ENCODE peak calls at places on chromosome 17, in nine cellular contexts. F, M, O, C, L, V, S, Q and G are unnamed samples.

GRCh38 chr17:17745476-17746455 is 64.5 kb downstream of the RAI1 start:
- DNase-seq in V (no peak), F (no peak), L (no peak), Q (no peak), S (no peak), M (no peak), O (no peak), C (no peak), G (no peak)

GRCh38 chr17:47810901-47811635 is 10.5 kb downstream of the OSBPL7 start:
- DNase-seq in O (no peak), S (no peak), C (no peak), V (no peak), M (no peak), F (no peak), L (no peak), Q (no peak), G (no peak)

GRCh38 chr17:21288581-21289017 is 4.1 kb downstream of the MAP2K3 start:
- DNase-seq in C (no peak), O (no peak), F (no peak), V (no peak), M (no peak), Q (no peak), S (no peak), L (no peak), G (peak)

GRCh38 chr17:82204831-82205719 is 7.6 kb downstream of the CCDC57 start:
- DNase-seq in C (no peak), L (no peak), O (no peak), Q (peak), M (peak), V (peak), S (peak), F (peak), G (no peak)

GRCh38 chr17:32518856-32519768 is 32.3 kb downstream of the CDK5R1 start:
- DNase-seq in M (peak), C (peak), Q (peak), F (peak), O (peak), S (peak), V (peak), L (peak), G (peak)

GRCh38 chr17:83200746-83201145 is 121.3 kb downstream of the METRNL start:
- DNase-seq in Q (no peak), F (no peak), S (no peak), O (no peak), M (no peak), V (no peak), C (no peak), L (no peak), G (no peak)

GRCh38 chr17:78300962-78301820 is 58.7 kb downstream of the SOCS3 start:
- DNase-seq in F (no peak), C (peak), L (no peak), V (no peak), M (no peak), O (no peak), S (no peak), Q (peak), G (no peak)

GRCh38 chr17:13474073-13474800 is 127.5 kb downstream of the HS3ST3A1 start:
- DNase-seq in O (no peak), F (no peak), L (no peak), S (no peak), Q (peak), C (no peak), V (peak), M (no peak), G (no peak)

GRCh38 chr17:67244621-67245072 is 349 bp downstream of the HELZ start:
- DNase-seq in S (no peak), O (no peak), F (peak), Q (no peak), M (no peak), V (no peak), L (no peak), C (no peak), G (no peak)

GRCh38 chr17:42518755-42519545 is 17.1 kb upstream of the NAGLU start:
- DNase-seq in F (peak), S (peak), C (no peak), L (no peak), Q (peak), O (no peak), V (peak), M (peak), G (no peak)

GRCh38 chr17:48520631-48521045 is 10.2 kb downstream of the HOXB1 start:
- DNase-seq in C (no peak), F (no peak), L (no peak), O (no peak), M (no peak), V (peak), S (no peak), Q (no peak), G (no peak)

GRCh38 chr17:4407851-4408250 is 25.9 kb upstream of the SPNS3 start:
- DNase-seq in V (no peak), S (peak), M (no peak), L (no peak), O (no peak), Q (peak), F (no peak), C (no peak), G (no peak)

GRCh38 chr17:35051579-35052239 is 11.8 kb downstream of the RFFL start:
- DNase-seq in M (no peak), S (no peak), F (peak), L (no peak), O (peak), V (peak), Q (peak), C (no peak), G (peak)

GRCh38 chr17:81331527-81332043 is 36.5 kb upstream of the SLC38A10 start:
- DNase-seq in Q (no peak), S (no peak), L (no peak), O (no peak), C (no peak), V (no peak), M (no peak), F (no peak), G (no peak)

GRCh38 chr17:36824678-36825091 is 112.6 kb upstream of the LHX1 start:
- DNase-seq in C (peak), Q (no peak), S (no peak), V (no peak), F (no peak), M (no peak), L (no peak), O (no peak), G (no peak)

GRCh38 chr17:17042851-17043667 is 802 bp downstream of the MPRIP start:
- DNase-seq in S (no peak), V (peak), O (no peak), L (no peak), C (no peak), M (peak), Q (peak), F (no peak), G (no peak)

GRCh38 chr17:14875557-14876412 is 389.3 kb downstream of the PMP22 start:
- DNase-seq in S (no peak), C (no peak), O (no peak), Q (no peak), F (no peak), V (no peak), L (no peak), M (no peak), G (no peak)

GRCh38 chr17:48444531-48445247 is 14.7 kb upstream of the SKAP1 start:
- DNase-seq in F (no peak), O (no peak), L (peak), M (no peak), V (no peak), Q (no peak), C (no peak), S (no peak), G (no peak)

GRCh38 chr17:62562656-62563055 is 64.8 kb upstream of the MRC2 start:
- DNase-seq in V (peak), F (no peak), O (no peak), S (no peak), M (peak), C (no peak), L (no peak), Q (peak), G (no peak)

GRCh38 chr17:8337802-8338744 is 1.6 kb upstream of the ODF4 start:
- DNase-seq in S (no peak), C (no peak), M (no peak), O (no peak), Q (no peak), F (no peak), L (no peak), V (no peak), G (no peak)

GRCh38 chr17:72387969-72388368 is 267.1 kb downstream of the SOX9 start:
- DNase-seq in C (no peak), L (no peak), Q (no peak), M (no peak), O (no peak), S (no peak), V (no peak), F (no peak), G (no peak)

GRCh38 chr17:13917635-13918034 is 151.7 kb upstream of the COX10 start:
- DNase-seq in L (no peak), O (no peak), V (no peak), C (no peak), Q (no peak), S (no peak), M (no peak), F (no peak), G (no peak)

GRCh38 chr17:31211352-31212012 is 85.6 kb downstream of the OMG start:
- DNase-seq in F (no peak), Q (peak), V (no peak), S (no peak), O (no peak), C (no peak), L (no peak), M (peak), G (no peak)

GRCh38 chr17:31216053-31216751 is 80.8 kb downstream of the OMG start:
- DNase-seq in L (peak), S (no peak), F (peak), V (peak), M (peak), Q (peak), C (no peak), O (peak), G (peak)
- TF ChIP-seq CTCF in L (peak), S (peak), F (peak), V (no peak), M (peak), Q (no peak), C (peak), O (peak), G (peak)

GRCh38 chr17:19780846-19781245 is 32.7 kb upstream of the ALDH3A1 start:
- DNase-seq in O (no peak), L (no peak), C (no peak), M (no peak), Q (no peak), V (no peak), S (no peak), F (no peak), G (no peak)

GRCh38 chr17:19787733-19788357 is 39.7 kb upstream of the ALDH3A1 start:
- DNase-seq in M (no peak), S (no peak), Q (peak), V (no peak), L (no peak), F (no peak), O (no peak), C (no peak), G (no peak)

GRCh38 chr17:19781488-19782458 is 33.7 kb upstream of the ALDH3A1 start:
- DNase-seq in S (no peak), M (no peak), V (no peak), Q (no peak), O (no peak), F (no peak), C (no peak), L (no peak), G (no peak)

GRCh38 chr17:19785854-19786253 is 37.8 kb upstream of the ALDH3A1 start:
- DNase-seq in C (no peak), O (no peak), S (no peak), V (no peak), Q (peak), F (no peak), M (no peak), L (no peak), G (no peak)
- TF ChIP-seq CTCF in C (no peak), O (no peak), S (peak), V (peak), Q (no peak), F (no peak), M (peak), L (peak), G (no peak)

GRCh38 chr17:59534583-59534982 is 30.8 kb upstream of the DHX40 start:
- DNase-seq in L (no peak), S (no peak), O (no peak), C (no peak), V (no peak), M (no peak), F (no peak), Q (no peak), G (no peak)
- TF ChIP-seq CTCF in L (no peak), S (peak), O (no peak), C (no peak), V (no peak), M (no peak), F (peak), Q (no peak), G (no peak)

GRCh38 chr17:40615295-40615988 is 32.2 kb downstream of the SMARCE1 start:
- DNase-seq in F (peak), O (no peak), L (peak), M (peak), S (peak), V (peak), Q (peak), C (no peak), G (peak)
- TF ChIP-seq CTCF in F (peak), O (peak), L (peak), M (peak), S (peak), V (peak), Q (peak), C (peak), G (peak)

DNA sequence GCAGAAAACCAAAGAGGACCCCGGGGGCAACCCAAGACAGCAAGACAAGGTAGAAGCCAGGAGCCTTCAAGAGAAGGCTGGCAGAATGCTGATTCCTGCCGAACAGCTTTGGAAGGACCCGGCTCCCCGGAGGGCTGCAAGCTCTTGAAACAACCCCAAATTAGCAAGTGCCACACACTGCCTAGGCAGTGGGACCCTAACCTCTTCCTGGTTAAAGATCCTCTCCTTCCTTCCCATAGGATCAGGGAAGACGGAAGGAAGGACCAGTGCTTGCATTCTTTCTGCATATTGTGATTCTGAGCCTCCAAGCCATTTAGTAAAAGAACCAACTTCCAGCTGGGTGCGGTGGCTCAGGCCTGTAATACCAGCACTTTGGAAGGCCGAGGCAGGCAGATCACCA is 122.0 kb upstream of the AXIN2 start:
- DNase-seq in M (no peak), S (no peak), L (no peak), O (no peak), V (no peak), Q (no peak), C (no peak), F (no peak), G (no peak)
- TF ChIP-seq CTCF in M (no peak), S (no peak), L (no peak), O (no peak), V (no peak), Q (no peak), C (no peak), F (no peak), G (no peak)

DNA sequence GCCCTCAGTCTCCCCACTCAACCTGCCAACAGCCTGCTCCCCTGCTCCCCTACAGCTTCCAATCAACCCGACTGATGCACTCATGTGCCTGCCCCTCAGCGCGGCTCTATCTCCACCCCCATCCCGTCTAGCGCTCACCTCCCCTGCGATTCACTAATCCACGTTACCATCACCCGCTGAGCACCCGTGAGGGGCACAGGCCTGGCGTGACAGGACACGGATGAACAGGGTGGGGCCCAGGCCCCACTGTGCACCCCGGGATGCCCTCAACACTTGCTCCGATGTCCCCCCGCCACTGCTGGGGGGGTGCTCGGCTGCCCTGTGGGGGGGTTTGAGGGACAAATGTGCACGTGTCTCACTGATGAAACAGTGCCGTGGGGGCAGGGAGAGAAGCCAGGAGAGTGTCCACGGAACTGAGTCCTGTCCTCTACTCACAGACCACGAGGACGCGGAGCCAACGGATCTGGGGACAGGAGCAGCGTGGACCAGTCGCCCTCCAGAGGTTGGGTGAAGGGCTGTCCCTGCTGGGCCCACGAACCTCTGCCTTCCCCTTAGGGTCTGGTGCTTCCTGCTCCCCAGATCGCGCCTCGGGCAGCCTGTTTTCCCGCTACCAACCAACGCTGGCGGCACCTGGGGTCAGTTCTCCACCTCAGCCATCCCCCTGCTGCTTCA is 66.7 kb downstream of the RPH3AL start:
- DNase-seq in C (no peak), M (no peak), Q (no peak), O (no peak), S (no peak), V (no peak), L (no peak), F (no peak), G (no peak)
- TF ChIP-seq CTCF in C (no peak), M (no peak), Q (no peak), O (no peak), S (no peak), V (no peak), L (no peak), F (no peak), G (no peak)